ENCODE peak calls at places on chromosomes 1 and 21, in ten cellular contexts. F is stimulated activated CD4-positive, alpha-beta T cell treated with anti-CD3 and anti-CD28 coated beads, Interleukin-1b, Interleukin-23, amount 100 ng/mL, for 24 hours; N is Kasumi-1; E is activated T-cell treated with anti-CD3 and anti-CD28 coated beads for 24 hours; B is type B pancreatic cell; U is RPMI8226; O is astrocyte of the spinal cord; I is ELF-1; Z is CD8-positive, alpha-beta memory T cell; C is brain microvascular endothelial cell. W is an unnamed sample.

GRCh38 chr1:99010679-99011078 is 6.0 kb upstream of the PLPPR5 start:
- DNase-seq in F (no peak), N (no peak), E (no peak), B (no peak), U (no peak), O (no peak), I (no peak), Z (no peak), C (no peak), W (no peak)

GRCh38 chr1:105608713-105609112 is 1447.8 kb upstream of the PRMT6 start:
- DNase-seq in F (no peak), N (peak), E (no peak), B (no peak), U (no peak), O (no peak), I (no peak), Z (no peak), C (peak), W (no peak)

GRCh38 chr1:223337174-223337869 is 26.7 kb downstream of the SUSD4 start:
- DNase-seq in F (no peak), N (no peak), E (no peak), B (no peak), U (no peak), O (no peak), I (peak), Z (no peak), C (no peak), W (no peak)

GRCh38 chr1:220881918-220882891 is 3.0 kb downstream of the HLX start:
- DNase-seq in F (no peak), N (peak), E (no peak), B (no peak), U (no peak), O (peak), I (peak), Z (no peak), C (no peak), W (no peak)

GRCh38 chr1:59516881-59517280 is 220.0 kb downstream of the FGGY start:
- DNase-seq in F (no peak), N (no peak), E (no peak), B (no peak), U (no peak), O (peak), I (no peak), Z (no peak), C (peak), W (no peak)

GRCh38 chr1:240109920-240110685 is 18.4 kb downstream of the FMN2 start:
- DNase-seq in F (no peak), N (no peak), E (no peak), B (no peak), U (no peak), O (peak), I (no peak), Z (no peak), C (no peak), W (no peak)

GRCh38 chr1:174160109-174160473 is 771 bp downstream of the RABGAP1L start:
- DNase-seq in F (no peak), N (no peak), E (no peak), B (no peak), U (peak), O (peak), I (peak), Z (no peak), C (peak), W (no peak)

GRCh38 chr21:27505516-27505915 is 538.6 kb upstream of the ADAMTS5 start:
- DNase-seq in F (no peak), N (no peak), E (no peak), B (no peak), U (no peak), O (peak), I (no peak), Z (no peak), C (no peak), W (peak)

GRCh38 chr1:214449371-214449770 is 102.0 kb downstream of the PTPN14 start:
- DNase-seq in F (no peak), N (no peak), E (no peak), B (no peak), U (no peak), O (no peak), I (no peak), Z (no peak), C (no peak), W (no peak)

GRCh38 chr1:41380979-41381690 is 19.9 kb downstream of the FOXO6 start:
- DNase-seq in F (no peak), N (no peak), E (no peak), B (no peak), U (no peak), O (no peak), I (no peak), Z (no peak), C (no peak), W (no peak)

GRCh38 chr21:28580585-28580984 is 412.1 kb downstream of the LTN1 start:
- DNase-seq in F (no peak), N (no peak), E (no peak), B (no peak), U (no peak), O (no peak), I (no peak), Z (no peak), C (no peak), W (no peak)

GRCh38 chr1:27011058-27011764 is 1.4 kb downstream of the TENT5B start:
- DNase-seq in F (no peak), N (no peak), E (no peak), B (no peak), U (no peak), O (peak), I (peak), Z (no peak), C (peak), W (peak)

GRCh38 chr1:171418546-171418945 is 66.8 kb upstream of the PRRC2C start:
- DNase-seq in F (no peak), N (no peak), E (no peak), B (no peak), U (no peak), O (no peak), I (peak), Z (no peak), C (no peak), W (no peak)

GRCh38 chr1:175978926-175979325 is 228.2 kb downstream of the COP1 start:
- DNase-seq in F (no peak), N (no peak), E (no peak), B (no peak), U (no peak), O (no peak), I (no peak), Z (no peak), C (no peak), W (no peak)

GRCh38 chr1:9362488-9362887 is 69.8 kb downstream of the SPSB1 start:
- DNase-seq in F (no peak), N (peak), E (no peak), B (no peak), U (no peak), O (no peak), I (no peak), Z (no peak), C (no peak), W (no peak)